ENCODE peak calls at places on chromosomes 11 and 22, in nine cellular contexts. S is IMR-90; H is hepatocyte; W is naive thymus-derived CD4-positive, alpha-beta T cell; A is CD4-positive, alpha-beta memory T cell; D is fibroblast of lung; K is pancreas; L is lung; P is uterus. X is an unnamed sample. For H3K36me3 and H3K9me3, the result is how much of the 10 kb centered on the place peaks cover.

GRCh38 chr11:57406337-57406904 is 16.0 kb upstream of the PRG2 start:
- DNase-seq in L (no peak), D (peak), A (no peak), P (peak), H (no peak), K (no peak), W (no peak), S (peak), X (peak)

GRCh38 chr11:12007769-12008737 is at the start of gene DKK3:
- DNase-seq in K (no peak), A (peak), L (no peak), W (no peak), S (peak), P (no peak), H (peak), D (peak), X (no peak)

GRCh38 chr11:90134420-90135003 is at the start of gene NAALAD2:
- DNase-seq in L (peak), S (peak), K (peak), H (peak), P (peak), A (no peak), D (peak), W (no peak), X (peak)

GRCh38 chr22:19419086-19419463 is 12.5 kb downstream of the HIRA start:
- DNase-seq in H (no peak), S (no peak), K (no peak), P (no peak), W (no peak), D (no peak), L (peak), A (no peak), X (no peak)

GRCh38 chr11:15471709-15472404 is 357.1 kb downstream of the INSC start:
- DNase-seq in D (no peak), K (no peak), W (no peak), H (no peak), S (no peak), A (no peak), L (no peak), P (no peak), X (no peak)

GRCh38 chr11:86629070-86629706 is 43.2 kb downstream of the ME3 start:
- DNase-seq in P (peak), S (peak), H (no peak), A (no peak), K (no peak), D (no peak), L (no peak), W (no peak), X (no peak)

GRCh38 chr11:96338910-96339703 is 3.9 kb downstream of the MAML2 start:
- DNase-seq in D (peak), W (peak), L (no peak), A (peak), H (no peak), S (peak), P (no peak), K (no peak), X (peak)

GRCh38 chr11:128911701-128912100 is 20.5 kb downstream of the KCNJ5 start:
- DNase-seq in A (no peak), W (no peak), H (no peak), L (no peak), P (no peak), D (no peak), S (no peak), K (no peak), X (no peak)

GRCh38 chr11:70522613-70523311 is 124.4 kb downstream of the CTTN start:
- DNase-seq in A (no peak), W (no peak), H (no peak), S (no peak), K (no peak), L (no peak), D (peak), P (no peak), X (peak)

GRCh38 chr22:23151827-23152226 is 6.5 kb downstream of the RAB36 start:
- DNase-seq in P (no peak), K (no peak), A (no peak), W (no peak), H (no peak), S (no peak), D (no peak), L (no peak), X (no peak)

GRCh38 chr11:12075822-12076821 is 34.3 kb upstream of the MICAL2 start:
- DNase-seq in D (peak), W (no peak), S (peak), A (no peak), K (no peak), H (peak), P (peak), L (peak), X (peak)

GRCh38 chr22:29146771-29147170 is 58.9 kb upstream of the EMID1 start:
- DNase-seq in K (no peak), H (no peak), L (no peak), A (no peak), D (no peak), W (no peak), P (no peak), S (no peak), X (peak)

DNA sequence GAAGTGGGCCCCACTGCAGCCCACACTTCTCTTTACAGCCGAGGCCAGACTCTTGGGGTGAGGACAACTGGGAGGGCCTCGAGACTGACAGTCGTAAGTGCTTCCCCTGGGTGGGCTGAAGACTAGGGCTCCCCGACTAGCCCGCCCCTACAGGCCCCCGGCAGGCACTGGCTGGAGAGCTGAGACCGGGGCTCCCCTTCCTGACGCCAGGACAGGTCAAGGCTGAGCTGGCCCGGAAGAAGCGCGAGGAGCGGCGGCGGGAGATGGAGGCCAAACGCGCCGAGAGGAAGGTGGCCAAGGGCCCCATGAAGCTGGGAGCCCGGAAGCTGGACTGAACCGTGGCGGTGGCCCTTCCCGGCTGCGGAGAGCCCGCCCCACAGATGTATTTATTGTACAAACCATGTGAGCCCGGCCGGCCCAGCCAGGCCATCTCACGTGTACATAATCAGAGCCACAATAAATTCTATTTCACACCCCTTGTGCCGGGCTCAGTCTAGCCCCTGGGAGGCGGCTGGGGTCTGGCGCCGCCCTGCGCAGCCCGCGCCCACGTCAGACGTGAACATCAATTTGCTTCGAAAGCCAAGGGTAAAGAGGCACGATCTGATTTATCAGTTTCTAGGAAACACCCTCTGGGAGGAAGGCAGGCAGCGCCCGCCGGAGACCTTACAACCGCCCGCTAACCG is 13.5 kb downstream of the SCYL1 start:
- DNase-seq in P (no peak), H (peak), D (no peak), W (no peak), K (peak), S (no peak), A (no peak), L (no peak), X (no peak)
- H3K36me3 ChIP-seq in P (under half), H (under half), D (under half), W (under half), K (under half), S (half or more), A (under half), L (under half), X (under half)

GRCh38 chr22:42682113-42682851 is 33.1 kb upstream of the CYB5R3 start:
- DNase-seq in P (no peak), H (no peak), A (no peak), K (no peak), D (no peak), S (no peak), L (no peak), W (no peak), X (no peak)

GRCh38 chr22:42685941-42686666 is 34.6 kb downstream of the A4GALT start:
- DNase-seq in W (no peak), L (no peak), A (no peak), K (no peak), D (no peak), P (peak), H (peak), S (no peak), X (peak)

GRCh38 chr22:42680648-42681047 is 31.5 kb upstream of the CYB5R3 start:
- DNase-seq in L (no peak), H (no peak), A (no peak), D (peak), W (no peak), S (peak), P (peak), K (no peak), X (no peak)

GRCh38 chr22:42684462-42685195 is 35.4 kb upstream of the CYB5R3 start:
- DNase-seq in S (no peak), W (no peak), A (no peak), L (no peak), H (no peak), D (peak), P (peak), K (no peak), X (peak)

GRCh38 chr22:42683599-42684283 is 34.5 kb upstream of the CYB5R3 start:
- DNase-seq in H (peak), D (no peak), S (no peak), P (peak), A (no peak), L (no peak), K (no peak), W (no peak), X (peak)
- H3K27ac ChIP-seq in H (peak), D (peak), S (peak), P (peak), A (no peak), L (peak), K (no peak), W (no peak), X (peak)

GRCh38 chr22:47340851-47341436 is 578.5 kb downstream of the TBC1D22A start:
- DNase-seq in W (no peak), A (no peak), H (no peak), L (no peak), S (no peak), D (no peak), K (no peak), P (no peak), X (no peak)
- H3K9me3 ChIP-seq in W (under half), A (under half), H (under half), L (under half), S (under half), D (under half), K (under half), P (under half), X (under half)

GRCh38 chr22:35406443-35406842 is 6.5 kb downstream of the MCM5 start:
- DNase-seq in S (no peak), D (no peak), P (no peak), K (no peak), A (no peak), L (no peak), H (no peak), W (no peak), X (no peak)
- H3K36me3 ChIP-seq in S (under half), D (under half), P (under half), K (under half), A (half or more), L (under half), H (under half), W (under half), X (under half)

DNA sequence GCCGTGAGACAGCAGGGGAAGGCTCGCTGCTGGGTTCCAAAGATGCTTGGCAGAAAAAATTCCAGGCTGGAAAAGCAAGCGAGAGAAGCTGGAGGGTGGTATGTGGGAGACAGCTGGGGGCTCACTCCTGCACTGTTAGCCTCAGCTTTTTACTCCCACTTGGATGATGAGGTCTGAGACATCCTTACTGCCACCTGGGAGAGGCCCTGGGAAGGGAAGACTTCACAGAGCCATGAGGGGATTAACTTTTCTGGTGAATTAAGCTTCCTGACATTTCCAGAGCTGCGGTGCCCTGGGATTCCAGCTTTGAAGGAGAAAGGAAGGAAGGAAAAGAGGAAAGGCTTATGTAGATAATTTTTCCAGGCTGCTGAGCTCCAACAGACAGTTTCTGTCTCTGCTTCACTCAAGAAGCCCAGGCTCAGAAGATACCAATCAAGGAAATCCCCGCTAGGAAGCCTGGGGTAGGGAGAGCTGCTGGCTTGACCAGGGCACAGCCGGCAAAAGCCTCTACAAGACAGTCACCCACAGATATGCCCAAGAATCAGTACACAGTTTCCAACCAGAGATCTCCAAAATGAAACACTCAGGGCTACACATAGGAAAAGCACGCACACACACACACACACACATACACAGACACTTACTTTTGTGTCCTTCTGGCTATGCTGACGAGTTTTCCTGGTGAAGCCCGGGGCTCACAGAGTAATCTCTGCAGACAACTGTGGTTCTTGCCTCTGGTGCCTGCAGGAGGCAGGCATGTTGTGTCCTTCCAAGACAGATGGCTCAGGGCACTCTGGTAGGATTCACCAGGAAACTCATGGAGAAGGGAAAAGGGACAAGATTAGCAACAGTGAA is 907 bp downstream of the MCHR1 start:
- DNase-seq in K (no peak), H (peak), A (no peak), D (no peak), W (no peak), S (peak), L (no peak), P (no peak), X (no peak)
- H3K27ac ChIP-seq in K (no peak), H (no peak), A (no peak), D (no peak), W (no peak), S (no peak), L (no peak), P (peak), X (no peak)

GRCh38 chr22:48715511-48715910 is 1112.2 kb downstream of the BRD1 start:
- DNase-seq in D (no peak), S (no peak), H (no peak), W (no peak), A (no peak), P (no peak), K (peak), L (no peak), X (peak)

GRCh38 chr22:48711669-48712068 is 1116.0 kb downstream of the BRD1 start:
- DNase-seq in A (no peak), H (no peak), W (no peak), S (no peak), K (no peak), P (no peak), D (no peak), L (no peak), X (peak)

GRCh38 chr22:48712558-48712957 is 1115.1 kb downstream of the BRD1 start:
- DNase-seq in W (no peak), K (no peak), A (no peak), H (no peak), S (no peak), P (no peak), L (no peak), D (no peak), X (peak)

GRCh38 chr22:48714231-48714630 is 1113.4 kb downstream of the BRD1 start:
- DNase-seq in A (no peak), L (no peak), D (no peak), P (no peak), S (no peak), W (no peak), K (no peak), H (no peak), X (peak)

GRCh38 chr22:48713266-48714205 is 1114.1 kb downstream of the BRD1 start:
- DNase-seq in K (peak), D (peak), H (no peak), L (no peak), P (no peak), S (no peak), W (no peak), A (no peak), X (peak)
- H3K9me3 ChIP-seq in K (under half), D (under half), H (under half), L (under half), P (under half), S (half or more), W (under half), A (under half), X (under half)

GRCh38 chr11:8711895-8712442 is 29.4 kb downstream of the RPL27A start:
- DNase-seq in P (no peak), W (no peak), A (no peak), L (no peak), K (no peak), S (no peak), H (no peak), D (no peak), X (no peak)
- H3K36me3 ChIP-seq in P (under half), W (under half), A (under half), L (under half), K (under half), S (half or more), H (under half), D (under half), X (under half)

GRCh38 chr22:48496226-48496845 is 1331.3 kb downstream of the BRD1 start:
- DNase-seq in S (no peak), H (no peak), D (no peak), L (no peak), K (no peak), P (no peak), A (no peak), W (no peak), X (peak)
- H3K27ac ChIP-seq in S (no peak), H (no peak), D (no peak), L (no peak), K (no peak), P (no peak), A (no peak), W (no peak), X (no peak)

GRCh38 chr11:54944211-54944610 is 237.6 kb downstream of the OR4A5 start:
- DNase-seq in L (no peak), H (no peak), S (no peak), W (no peak), P (no peak), D (no peak), K (no peak), A (no peak), X (no peak)
- H3K9me3 ChIP-seq in L (half or more), H (under half), S (under half), W (under half), P (under half), D (under half), K (under half), A (under half), X (under half)